ENCODE peak calls at places on chromosomes 16 and 17, in nine cellular contexts. C, Q, K, O, I, S, L, W and B are unnamed samples.
A peak's percentile ranks its signal among the peaks of the same experiment; 100 is the strongest.

GRCh38 chr16:67104845-67105244 is 4.9 kb upstream of the PHAF1 start:
- DNase-seq in C (peak; percentile 71), Q (peak; percentile 53), K (no peak), O (no peak), I (no peak), S (peak; percentile 34), L (no peak), W (no peak), B (no peak)

GRCh38 chr17:53316988-53317387 is 505.7 kb upstream of the KIF2B start:
- DNase-seq in C (no peak), Q (no peak), K (no peak), O (no peak), I (no peak), S (no peak), L (no peak), W (no peak), B (no peak)

GRCh38 chr16:50152386-50152806 is 710 bp upstream of the TENT4B start:
- DNase-seq in C (peak; percentile 44), Q (no peak), K (no peak), O (peak; percentile 46), I (no peak), S (peak; percentile 33), L (no peak), W (no peak), B (no peak)

GRCh38 chr17:35088647-35088910 is 25.1 kb upstream of the RFFL start:
- DNase-seq in C (peak; percentile 43), Q (no peak), K (no peak), O (no peak), I (no peak), S (peak; percentile 24), L (peak; percentile 65), W (no peak), B (no peak)

GRCh38 chr17:72338304-72338703 is 217.5 kb downstream of the SOX9 start:
- DNase-seq in C (no peak), Q (no peak), K (no peak), O (no peak), I (no peak), S (no peak), L (no peak), W (no peak), B (no peak)

GRCh38 chr17:67200727-67201301 is 44.2 kb downstream of the HELZ start:
- DNase-seq in C (peak; percentile 33), Q (peak; percentile 43), K (no peak), O (no peak), I (no peak), S (no peak), L (no peak), W (no peak), B (no peak)

GRCh38 chr16:68786685-68787418 is 49.8 kb downstream of the CDH1 start:
- DNase-seq in C (peak; percentile 92), Q (no peak), K (no peak), O (no peak), I (no peak), S (peak; percentile 59), L (no peak), W (no peak), B (no peak)

GRCh38 chr16:16817203-16817602 is 438.3 kb downstream of the NPIPA7 start:
- DNase-seq in C (no peak), Q (no peak), K (no peak), O (no peak), I (no peak), S (no peak), L (no peak), W (no peak), B (no peak)

GRCh38 chr16:27434141-27435051 is 32.4 kb downstream of the IL21R start:
- DNase-seq in C (no peak), Q (no peak), K (no peak), O (no peak), I (peak; percentile 55), S (peak; percentile 14), L (no peak), W (no peak), B (no peak)

GRCh38 chr17:74385201-74385600 is 17.9 kb downstream of the GPR142 start:
- DNase-seq in C (no peak), Q (no peak), K (no peak), O (no peak), I (no peak), S (no peak), L (no peak), W (no peak), B (no peak)

GRCh38 chr17:74383140-74383539 is 15.8 kb downstream of the GPR142 start:
- DNase-seq in C (no peak), Q (peak; percentile 51), K (no peak), O (no peak), I (no peak), S (no peak), L (no peak), W (no peak), B (no peak)

GRCh38 chr17:74379495-74380085 is 12.3 kb downstream of the GPR142 start:
- DNase-seq in C (peak; percentile 65), Q (peak; percentile 99), K (peak; percentile 100), O (peak; percentile 91), I (peak; percentile 94), S (peak; percentile 86), L (peak; percentile 95), W (peak; percentile 96), B (no peak)

GRCh38 chr17:74380959-74381808 is 13.9 kb downstream of the GPR142 start:
- DNase-seq in C (no peak), Q (peak; percentile 48), K (no peak), O (no peak), I (no peak), S (no peak), L (no peak), W (no peak), B (no peak)

GRCh38 chr17:74380086-74380958 is 13.0 kb downstream of the GPR142 start:
- DNase-seq in C (peak; percentile 48), Q (peak; percentile 75), K (no peak), O (no peak), I (peak; percentile 83), S (peak; percentile 39), L (no peak), W (no peak), B (no peak)
- TF ChIP-seq CTCF in C (peak; percentile 37), Q (no peak), K (no peak), O (no peak), I (no peak), S (no peak), L (no peak), W (no peak), B (no peak)

GRCh38 chr17:43779145-43780125 is 658 bp upstream of the DUSP3 start:
- DNase-seq in C (no peak), Q (no peak), K (no peak), O (peak; percentile 7), I (no peak), S (peak; percentile 45), L (no peak), W (no peak), B (no peak)
- TF ChIP-seq CTCF in C (no peak), Q (peak; percentile 9), K (no peak), O (no peak), I (no peak), S (no peak), L (peak; percentile 9), W (no peak), B (peak; percentile 28)

GRCh38 chr17:3935140-3935542 is 18.9 kb upstream of the P2RX1 start:
- DNase-seq in C (peak; percentile 79), Q (peak; percentile 94), K (peak; percentile 62), O (no peak), I (no peak), S (peak; percentile 38), L (peak; percentile 86), W (peak; percentile 71), B (peak; percentile 45)
- TF ChIP-seq CTCF in C (peak; percentile 78), Q (peak; percentile 54), K (peak; percentile 73), O (peak; percentile 25), I (peak; percentile 55), S (peak; percentile 26), L (peak; percentile 75), W (peak; percentile 76), B (peak; percentile 74)

DNA sequence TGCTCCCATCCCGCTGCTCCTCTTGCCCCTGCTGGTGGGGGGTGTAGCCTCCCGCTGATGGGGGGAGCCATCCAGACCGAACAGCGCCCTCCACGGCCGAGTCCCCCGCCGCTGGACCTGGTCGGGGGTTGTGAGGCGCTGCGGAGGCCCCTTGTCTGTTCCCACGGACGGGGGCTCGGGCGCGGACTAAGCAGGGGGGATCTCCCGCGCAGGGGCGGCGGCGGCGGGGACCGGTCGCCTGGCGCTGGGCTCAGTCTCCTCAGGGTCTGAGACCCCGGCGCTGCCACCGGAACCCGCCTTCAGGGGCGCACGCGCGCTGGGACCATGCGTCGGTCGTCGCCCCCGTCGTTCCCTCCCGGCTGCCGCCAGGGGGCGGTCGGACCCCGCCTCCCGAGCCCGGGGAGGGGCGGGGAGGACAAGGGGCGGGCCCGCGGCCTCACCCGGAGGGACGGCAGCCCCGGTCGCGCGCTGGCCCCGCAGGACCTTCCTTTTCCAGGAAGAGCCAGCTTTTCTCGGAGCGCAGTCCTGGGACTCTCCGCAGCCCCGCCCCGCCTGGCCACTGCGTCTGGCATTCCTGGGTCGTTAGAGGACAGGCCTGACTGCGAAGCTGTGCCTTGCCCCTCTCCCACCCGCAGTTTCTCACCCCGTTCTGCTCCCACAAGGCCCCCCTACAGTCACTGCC is 6.3 kb upstream of the IL32 start:
- DNase-seq in C (peak; percentile 77), Q (peak; percentile 100), K (peak; percentile 92), O (peak; percentile 74), I (peak; percentile 90), S (peak; percentile 77), L (peak; percentile 92), W (peak; percentile 94), B (peak; percentile 76)
- TF ChIP-seq CTCF in C (peak; percentile 54), Q (peak; percentile 65), K (peak; percentile 92), O (peak; percentile 88), I (peak; percentile 94), S (peak; percentile 83), L (peak; percentile 87), W (peak; percentile 92), B (peak; percentile 93)